ENCODE peak calls at places on chromosome 7, in four cellular contexts. D is activated T-cell treated with anti-CD3 and anti-CD28 coated beads, Interleukin-2, amount 50 U/mL, for 72 hours; I is NCI-H748 treated with DMSO at 0.1 percent for 48 hours; T is H9. X is an unnamed sample.
A peak's percentile ranks its signal among the peaks of the same experiment; 100 is the strongest.

GRCh38 chr7:17298102-17298839 is at the start of gene AHR:
- DNase-seq in D (peak; percentile 88), I (peak; percentile 74), T (peak; percentile 90), X (peak; percentile 97)

GRCh38 chr7:1290262-1291039 is 57.8 kb downstream of the UNCX start:
- DNase-seq in D (peak; percentile 13), I (peak; percentile 77), T (peak; percentile 54), X (peak; percentile 47)

GRCh38 chr7:92425311-92425947 is 21.9 kb upstream of the GATAD1 start:
- DNase-seq in D (no peak), I (no peak), T (peak; percentile 73), X (no peak)

GRCh38 chr7:41573017-41573416 is 129.9 kb downstream of the INHBA start:
- DNase-seq in D (no peak), I (no peak), T (no peak), X (no peak)

GRCh38 chr7:46028246-46028645 is 107.2 kb upstream of the IGFBP3 start:
- DNase-seq in D (no peak), I (no peak), T (no peak), X (no peak)

GRCh38 chr7:24346129-24346528 is 62.1 kb downstream of the NPY start:
- DNase-seq in D (no peak), I (no peak), T (no peak), X (no peak)

GRCh38 chr7:129887865-129888264 is 64.9 kb downstream of the UBE2H start:
- DNase-seq in D (no peak), I (no peak), T (no peak), X (no peak)

GRCh38 chr7:152366662-152367061 is 69.1 kb downstream of the KMT2C start:
- DNase-seq in D (no peak), I (no peak), T (no peak), X (no peak)